ENCODE peak calls at places on chromosomes 5 and 9, in ten cellular contexts. N is GM23338; Q is kidney; A is dorsolateral prefrontal cortex; W is CD8-positive, alpha-beta T cell; O is GM10248; M is WTC11; D is GM20000; Y is glutamatergic neuron; X is body of pancreas. P is an unnamed sample.

GRCh38 chr9:92147030-92147853 is 32.0 kb upstream of the SPTLC1 start:
- DNase-seq in N (peak), Q (peak), A (no peak), W (no peak), O (peak), M (no peak), D (peak), Y (no peak), X (peak), P (peak)

GRCh38 chr9:12916037-12916436 is 141.2 kb downstream of the LURAP1L start:
- DNase-seq in N (peak), Q (no peak), A (no peak), W (no peak), O (no peak), M (no peak), D (no peak), Y (no peak), X (peak), P (no peak)

GRCh38 chr9:20043035-20043434 is 254.2 kb upstream of the SLC24A2 start:
- DNase-seq in N (no peak), Q (no peak), A (no peak), W (no peak), O (no peak), M (no peak), D (no peak), Y (no peak), X (no peak), P (no peak)

GRCh38 chr5:127299678-127300077 is 9.1 kb downstream of the MEGF10 start:
- DNase-seq in N (peak), Q (no peak), A (no peak), W (no peak), O (no peak), M (no peak), D (no peak), Y (no peak), X (no peak), P (no peak)

GRCh38 chr5:18314192-18314778 is 680.0 kb downstream of the TAF11L14 start:
- DNase-seq in N (peak), Q (no peak), A (no peak), W (no peak), O (peak), M (no peak), D (peak), Y (no peak), X (peak), P (peak)

GRCh38 chr9:109455391-109455790 is 42.7 kb downstream of the PTPN3 start:
- DNase-seq in N (peak), Q (no peak), A (no peak), W (no peak), O (no peak), M (peak), D (no peak), Y (no peak), X (no peak), P (no peak)

GRCh38 chr9:128385493-128386205 is 14.5 kb downstream of the URM1 start:
- DNase-seq in N (peak), Q (no peak), A (no peak), W (no peak), O (no peak), M (peak), D (no peak), Y (peak), X (no peak), P (no peak)

GRCh38 chr5:88394531-88395185 is 126.0 kb upstream of the TMEM161B start:
- DNase-seq in N (peak), Q (no peak), A (no peak), W (no peak), O (no peak), M (no peak), D (no peak), Y (no peak), X (no peak), P (no peak)

GRCh38 chr5:392431-392988 is 50.5 kb upstream of the EXOC3 start:
- DNase-seq in N (peak), Q (no peak), A (peak), W (peak), O (peak), M (peak), D (peak), Y (no peak), X (no peak), P (no peak)

GRCh38 chr9:127943746-127944145 is 6.1 kb upstream of the DPM2 start:
- DNase-seq in N (peak), Q (peak), A (peak), W (peak), O (peak), M (peak), D (peak), Y (peak), X (peak), P (peak)

GRCh38 chr9:135468866-135469521 is 10.6 kb upstream of the PPP1R26 start:
- DNase-seq in N (no peak), Q (no peak), A (no peak), W (no peak), O (no peak), M (no peak), D (no peak), Y (no peak), X (no peak), P (peak)

GRCh38 chr5:14305045-14305444 is 161.9 kb downstream of the TRIO start:
- DNase-seq in N (no peak), Q (no peak), A (no peak), W (no peak), O (no peak), M (no peak), D (no peak), Y (no peak), X (no peak), P (peak)

GRCh38 chr9:126051446-126052130 is 275.0 kb upstream of the MVB12B start:
- DNase-seq in N (no peak), Q (peak), A (peak), W (no peak), O (no peak), M (no peak), D (no peak), Y (no peak), X (no peak), P (no peak)

GRCh38 chr5:144060598-144060997 is 109.9 kb downstream of the YIPF5 start:
- DNase-seq in N (no peak), Q (no peak), A (no peak), W (no peak), O (no peak), M (no peak), D (no peak), Y (no peak), X (no peak), P (peak)

GRCh38 chr9:119974026-119974425 is 604.8 kb upstream of the BRINP1 start:
- DNase-seq in N (no peak), Q (no peak), A (no peak), W (no peak), O (no peak), M (no peak), D (no peak), Y (no peak), X (no peak), P (no peak)

GRCh38 chr5:43290726-43291125 is 22.5 kb downstream of the HMGCS1 start:
- DNase-seq in N (no peak), Q (no peak), A (no peak), W (no peak), O (no peak), M (no peak), D (no peak), Y (no peak), X (no peak), P (no peak)

GRCh38 chr5:56575821-56576220 is 239.5 kb upstream of the MAP3K1 start:
- DNase-seq in N (no peak), Q (no peak), A (no peak), W (no peak), O (no peak), M (no peak), D (no peak), Y (no peak), X (no peak), P (no peak)

GRCh38 chr5:123367739-123368138 is 55.5 kb downstream of the CEP120 start:
- DNase-seq in N (peak), Q (no peak), A (no peak), W (no peak), O (no peak), M (no peak), D (no peak), Y (no peak), X (no peak), P (peak)

GRCh38 chr5:107636555-107636954 is 34.2 kb downstream of the EFNA5 start:
- DNase-seq in N (no peak), Q (no peak), A (no peak), W (no peak), O (no peak), M (no peak), D (no peak), Y (no peak), X (no peak), P (no peak)

GRCh38 chr5:132342291-132343180 is 27.0 kb upstream of the SLC22A5 start:
- DNase-seq in N (no peak), Q (no peak), A (no peak), W (no peak), O (no peak), M (no peak), D (no peak), Y (no peak), X (no peak), P (no peak)

GRCh38 chr5:79588645-79589044 is 23.6 kb upstream of the TENT2 start:
- DNase-seq in N (no peak), Q (no peak), A (no peak), W (no peak), O (no peak), M (no peak), D (no peak), Y (no peak), X (no peak), P (no peak)

GRCh38 chr9:36486933-36487481 is 85.7 kb upstream of the MELK start:
- DNase-seq in N (peak), Q (peak), A (peak), W (peak), O (peak), M (peak), D (peak), Y (peak), X (peak), P (no peak)

GRCh38 chr5:52702877-52703276 is 84.8 kb upstream of the ITGA1 start:
- DNase-seq in N (no peak), Q (no peak), A (no peak), W (no peak), O (no peak), M (no peak), D (no peak), Y (no peak), X (no peak), P (no peak)

GRCh38 chr9:86983260-86984255 is 36.3 kb upstream of the GAS1 start:
- DNase-seq in N (no peak), Q (no peak), A (no peak), W (no peak), O (no peak), M (no peak), D (no peak), Y (no peak), X (peak), P (peak)

GRCh38 chr9:86353591-86354047 is 591 bp downstream of the TUT7 start:
- DNase-seq in N (peak), Q (no peak), A (no peak), W (no peak), O (no peak), M (no peak), D (peak), Y (no peak), X (peak), P (peak)

GRCh38 chr9:110546411-110546871 is 33.1 kb downstream of the SVEP1 start:
- DNase-seq in N (no peak), Q (no peak), A (no peak), W (no peak), O (no peak), M (no peak), D (no peak), Y (no peak), X (no peak), P (no peak)

GRCh38 chr5:172860520-172861443 is 26.7 kb downstream of the ERGIC1 start:
- DNase-seq in N (no peak), Q (peak), A (peak), W (no peak), O (no peak), M (no peak), D (no peak), Y (no peak), X (peak), P (no peak)

GRCh38 chr9:15935661-15936315 is 382.9 kb downstream of the CCDC171 start:
- DNase-seq in N (no peak), Q (no peak), A (no peak), W (no peak), O (no peak), M (no peak), D (no peak), Y (no peak), X (no peak), P (no peak)

GRCh38 chr9:6142816-6143454 is 72.7 kb upstream of the IL33 start:
- DNase-seq in N (no peak), Q (no peak), A (no peak), W (no peak), O (no peak), M (no peak), D (no peak), Y (no peak), X (no peak), P (no peak)

GRCh38 chr9:4984171-4984570 is 901 bp upstream of the JAK2 start:
- DNase-seq in N (no peak), Q (no peak), A (no peak), W (no peak), O (no peak), M (no peak), D (no peak), Y (no peak), X (no peak), P (peak)

DNA sequence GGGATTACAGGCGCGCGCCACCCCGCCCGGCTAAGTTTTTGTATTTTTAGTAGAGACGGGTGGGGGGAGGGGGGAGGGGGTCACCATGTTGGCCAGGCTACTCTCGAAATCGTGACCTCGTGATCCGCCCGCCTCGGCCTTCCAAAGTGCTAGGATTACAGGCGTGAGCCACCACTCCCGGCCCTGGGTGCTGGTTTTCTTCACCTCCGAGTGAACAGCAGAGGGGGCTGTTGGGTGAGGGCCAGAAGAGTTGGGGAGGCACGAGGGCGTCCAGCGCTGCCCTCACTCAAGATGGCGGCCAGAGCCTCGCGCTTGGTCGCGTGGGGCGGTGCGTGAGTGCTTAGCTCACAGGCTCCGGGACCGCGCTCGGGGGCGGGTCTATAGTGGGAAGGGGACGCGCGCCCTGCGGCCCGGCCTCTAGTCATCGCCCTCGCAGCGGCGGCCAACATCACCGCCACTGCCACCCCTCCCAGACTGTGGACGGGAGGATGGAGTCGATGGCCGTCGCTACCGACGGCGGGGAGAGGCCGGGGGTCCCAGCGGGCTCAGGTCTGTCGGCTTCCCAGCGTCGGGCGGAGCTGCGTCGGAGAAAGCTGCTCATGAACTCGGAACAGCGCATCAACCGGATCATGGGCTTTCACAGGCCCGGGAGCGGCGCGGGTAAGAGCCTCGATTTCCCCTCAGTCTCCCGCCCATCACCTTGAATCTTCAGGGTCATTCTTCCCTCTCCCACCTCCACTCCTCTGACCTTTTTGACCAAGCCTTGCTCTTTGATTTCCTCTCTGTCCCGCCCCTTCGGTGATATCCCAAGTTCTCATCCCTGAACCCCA is at the start of gene CAMLG:
- DNase-seq in N (peak), Q (peak), A (peak), W (peak), O (peak), M (peak), D (peak), Y (peak), X (peak), P (peak)
- TF ChIP-seq CTCF in N (peak), Q (peak), A (peak), W (peak), O (peak), M (peak), D (peak), Y (peak), X (peak), P (peak)

GRCh38 chr9:129440394-129441186 is 180.3 kb downstream of the C9orf50 start:
- DNase-seq in N (no peak), Q (no peak), A (no peak), W (no peak), O (no peak), M (no peak), D (no peak), Y (no peak), X (no peak), P (no peak)

GRCh38 chr9:129439242-129439641 is 181.7 kb downstream of the C9orf50 start:
- DNase-seq in N (no peak), Q (no peak), A (no peak), W (no peak), O (no peak), M (no peak), D (no peak), Y (no peak), X (no peak), P (no peak)

GRCh38 chr9:129441852-129442251 is 179.0 kb downstream of the C9orf50 start:
- DNase-seq in N (no peak), Q (no peak), A (no peak), W (no peak), O (no peak), M (no peak), D (no peak), Y (no peak), X (peak), P (no peak)

GRCh38 chr9:129445794-129446306 is 175.1 kb downstream of the C9orf50 start:
- DNase-seq in N (no peak), Q (no peak), A (no peak), W (no peak), O (no peak), M (no peak), D (no peak), Y (no peak), X (no peak), P (no peak)

GRCh38 chr9:129442791-129443511 is 177.9 kb downstream of the C9orf50 start:
- DNase-seq in N (no peak), Q (no peak), A (no peak), W (no peak), O (no peak), M (no peak), D (no peak), Y (no peak), X (peak), P (no peak)
- TF ChIP-seq CTCF in N (no peak), Q (no peak), A (no peak), W (no peak), O (no peak), M (no peak), D (no peak), Y (no peak), X (no peak), P (no peak)

GRCh38 chr5:40716000-40716399 is 36.3 kb downstream of the PTGER4 start:
- DNase-seq in N (peak), Q (no peak), A (no peak), W (no peak), O (no peak), M (no peak), D (no peak), Y (no peak), X (no peak), P (no peak)
- TF ChIP-seq CTCF in N (peak), Q (no peak), A (no peak), W (no peak), O (peak), M (no peak), D (no peak), Y (no peak), X (no peak), P (peak)

DNA sequence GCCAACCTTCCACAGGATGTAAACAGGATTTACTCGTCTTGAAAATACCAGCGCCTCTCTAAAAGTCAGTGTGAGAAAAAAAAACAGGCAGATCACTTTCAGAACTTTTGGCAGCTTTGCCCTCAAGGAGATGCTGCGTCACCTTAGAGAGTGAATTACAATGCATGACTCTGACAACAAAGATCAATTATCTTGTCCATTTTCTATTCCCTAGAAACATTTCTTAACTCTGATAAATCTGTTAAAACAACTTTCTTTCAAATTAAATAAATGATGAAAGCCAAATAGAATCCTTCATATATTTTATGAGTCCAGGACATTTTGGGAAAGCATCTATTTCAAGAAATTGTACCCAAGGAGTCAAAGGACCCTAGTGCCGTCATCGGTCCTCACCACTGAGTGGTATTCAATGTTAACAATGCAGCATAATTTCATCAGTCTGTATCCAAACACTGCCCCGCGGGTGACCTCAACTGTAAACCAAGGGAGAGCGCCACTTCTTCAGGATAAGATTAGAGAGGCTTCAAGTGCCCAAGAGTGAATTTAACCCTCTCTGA is 536.0 kb downstream of the PDE4D start:
- DNase-seq in N (peak), Q (no peak), A (no peak), W (no peak), O (no peak), M (no peak), D (no peak), Y (no peak), X (peak), P (no peak)
- TF ChIP-seq CTCF in N (no peak), Q (no peak), A (no peak), W (no peak), O (no peak), M (no peak), D (no peak), Y (no peak), X (no peak), P (no peak)

GRCh38 chr5:155591273-155591672 is 577.7 kb downstream of the KIF4B start:
- DNase-seq in N (no peak), Q (no peak), A (no peak), W (no peak), O (no peak), M (no peak), D (no peak), Y (no peak), X (no peak), P (no peak)

DNA sequence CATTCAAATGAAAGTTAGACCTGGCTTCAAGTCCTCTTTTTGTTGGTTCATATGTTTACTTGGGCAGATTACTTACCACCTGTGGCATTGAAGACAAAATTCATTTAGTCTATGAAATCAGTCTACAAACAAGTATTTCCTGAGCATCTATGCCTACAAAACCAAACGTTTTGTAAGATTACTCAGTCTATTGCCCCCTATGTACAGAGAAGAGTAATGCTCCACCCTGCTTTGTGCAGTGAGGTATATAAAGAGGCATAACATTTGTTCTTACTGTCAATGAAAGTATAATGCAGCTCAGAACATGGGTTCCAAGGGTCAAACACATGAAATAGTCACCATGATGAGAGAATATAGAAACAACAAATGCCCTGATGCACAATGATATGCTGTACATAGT is 580.7 kb downstream of the KIF4B start:
- DNase-seq in N (peak), Q (no peak), A (no peak), W (no peak), O (no peak), M (no peak), D (no peak), Y (no peak), X (no peak), P (no peak)
- TF ChIP-seq CTCF in N (peak), Q (no peak), A (no peak), W (no peak), O (no peak), M (peak), D (no peak), Y (no peak), X (no peak), P (no peak)

GRCh38 chr5:180373475-180374269 is 20.5 kb upstream of the GFPT2 start:
- DNase-seq in N (no peak), Q (no peak), A (no peak), W (no peak), O (no peak), M (no peak), D (no peak), Y (no peak), X (no peak), P (no peak)
- TF ChIP-seq CTCF in N (no peak), Q (no peak), A (no peak), W (no peak), O (no peak), M (no peak), D (no peak), Y (no peak), X (no peak), P (no peak)

DNA sequence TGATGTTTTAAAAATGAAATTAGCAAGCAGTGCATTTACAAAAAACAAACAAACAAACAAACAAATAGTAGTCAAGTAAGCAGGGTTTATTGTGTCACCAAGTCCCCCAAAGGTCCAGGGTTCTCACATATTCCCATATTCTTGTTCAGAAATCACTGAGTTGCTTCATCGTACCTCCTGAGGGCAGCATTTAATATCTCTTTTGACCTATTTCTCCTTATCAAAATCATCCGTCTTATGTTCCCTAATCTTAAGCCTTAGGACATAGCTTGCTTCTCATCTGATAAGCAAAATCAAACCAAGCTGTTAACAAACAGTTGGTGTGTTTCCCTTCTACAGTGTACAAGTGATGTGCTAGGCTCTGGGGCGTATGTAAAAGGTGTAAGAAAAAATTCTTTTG is 109.5 kb upstream of the MAN2A1 start:
- DNase-seq in N (no peak), Q (no peak), A (no peak), W (no peak), O (no peak), M (no peak), D (no peak), Y (no peak), X (no peak), P (no peak)
- TF ChIP-seq CTCF in N (no peak), Q (no peak), A (peak), W (no peak), O (no peak), M (no peak), D (no peak), Y (no peak), X (no peak), P (no peak)